ENCODE peak calls at places on chromosomes 1 and 21, in eight cellular contexts. One of them, this sample, is unnamed.

GRCh38 chr1:91883470-91883869 is 2.5 kb downstream of the TGFBR3 start:
- DNase-seq in brain microvascular endothelial cell: peak
- DNase-seq in NCI-H2029: no peak
- DNase-seq in T-helper 1 cell: peak
- DNase-seq in naive thymus-derived CD4-positive, alpha-beta T cell: peak
- DNase-seq in ecto neural progenitor cell: no peak
- DNase-seq in smooth muscle cell of the brain vasculature: no peak
- DNase-seq in Panc1: no peak
- DNase-seq in this sample: peak

GRCh38 chr1:200445213-200445612 is 35.4 kb upstream of the ZNF281 start:
- DNase-seq in brain microvascular endothelial cell: peak
- DNase-seq in NCI-H2029: no peak
- DNase-seq in T-helper 1 cell: peak
- DNase-seq in naive thymus-derived CD4-positive, alpha-beta T cell: no peak
- DNase-seq in ecto neural progenitor cell: no peak
- DNase-seq in smooth muscle cell of the brain vasculature: no peak
- DNase-seq in Panc1: no peak
- DNase-seq in this sample: peak

GRCh38 chr1:111591946-111592345 is 27.6 kb upstream of the RAP1A start:
- DNase-seq in brain microvascular endothelial cell: no peak
- DNase-seq in NCI-H2029: no peak
- DNase-seq in T-helper 1 cell: no peak
- DNase-seq in naive thymus-derived CD4-positive, alpha-beta T cell: no peak
- DNase-seq in ecto neural progenitor cell: no peak
- DNase-seq in smooth muscle cell of the brain vasculature: no peak
- DNase-seq in Panc1: no peak
- DNase-seq in this sample: no peak

GRCh38 chr1:20302093-20302471 is 11.4 kb downstream of the VWA5B1 start:
- DNase-seq in brain microvascular endothelial cell: no peak
- DNase-seq in NCI-H2029: no peak
- DNase-seq in T-helper 1 cell: no peak
- DNase-seq in naive thymus-derived CD4-positive, alpha-beta T cell: no peak
- DNase-seq in ecto neural progenitor cell: no peak
- DNase-seq in smooth muscle cell of the brain vasculature: no peak
- DNase-seq in Panc1: no peak
- DNase-seq in this sample: no peak

GRCh38 chr1:167794043-167794442 is 72.3 kb downstream of the MPZL1 start:
- DNase-seq in brain microvascular endothelial cell: no peak
- DNase-seq in NCI-H2029: no peak
- DNase-seq in T-helper 1 cell: no peak
- DNase-seq in naive thymus-derived CD4-positive, alpha-beta T cell: no peak
- DNase-seq in ecto neural progenitor cell: no peak
- DNase-seq in smooth muscle cell of the brain vasculature: no peak
- DNase-seq in Panc1: no peak
- DNase-seq in this sample: no peak

GRCh38 chr1:11204396-11205190 is 15.4 kb downstream of the ANGPTL7 start:
- DNase-seq in brain microvascular endothelial cell: no peak
- DNase-seq in NCI-H2029: no peak
- DNase-seq in T-helper 1 cell: no peak
- DNase-seq in naive thymus-derived CD4-positive, alpha-beta T cell: no peak
- DNase-seq in ecto neural progenitor cell: no peak
- DNase-seq in smooth muscle cell of the brain vasculature: no peak
- DNase-seq in Panc1: no peak
- DNase-seq in this sample: no peak

GRCh38 chr21:45043541-45044020 is 30.8 kb upstream of the ADARB1 start:
- DNase-seq in brain microvascular endothelial cell: no peak
- DNase-seq in NCI-H2029: no peak
- DNase-seq in T-helper 1 cell: no peak
- DNase-seq in naive thymus-derived CD4-positive, alpha-beta T cell: no peak
- DNase-seq in ecto neural progenitor cell: no peak
- DNase-seq in smooth muscle cell of the brain vasculature: no peak
- DNase-seq in Panc1: no peak
- DNase-seq in this sample: no peak

GRCh38 chr21:28674807-28675206 is 317.9 kb downstream of the LTN1 start:
- DNase-seq in brain microvascular endothelial cell: no peak
- DNase-seq in NCI-H2029: no peak
- DNase-seq in T-helper 1 cell: no peak
- DNase-seq in naive thymus-derived CD4-positive, alpha-beta T cell: no peak
- DNase-seq in ecto neural progenitor cell: no peak
- DNase-seq in smooth muscle cell of the brain vasculature: no peak
- DNase-seq in Panc1: no peak
- DNase-seq in this sample: no peak

GRCh38 chr1:204357551-204357950 is 2.2 kb downstream of the PLEKHA6 start:
- DNase-seq in brain microvascular endothelial cell: no peak
- DNase-seq in NCI-H2029: no peak
- DNase-seq in T-helper 1 cell: no peak
- DNase-seq in naive thymus-derived CD4-positive, alpha-beta T cell: no peak
- DNase-seq in ecto neural progenitor cell: no peak
- DNase-seq in smooth muscle cell of the brain vasculature: no peak
- DNase-seq in Panc1: no peak
- DNase-seq in this sample: no peak

GRCh38 chr1:244836135-244836521 is 670 bp downstream of the COX20 start:
- DNase-seq in brain microvascular endothelial cell: no peak
- DNase-seq in NCI-H2029: no peak
- DNase-seq in T-helper 1 cell: no peak
- DNase-seq in naive thymus-derived CD4-positive, alpha-beta T cell: no peak
- DNase-seq in ecto neural progenitor cell: no peak
- DNase-seq in smooth muscle cell of the brain vasculature: peak
- DNase-seq in Panc1: peak
- DNase-seq in this sample: peak

GRCh38 chr1:101239095-101240040 is 2.5 kb downstream of the S1PR1 start:
- DNase-seq in brain microvascular endothelial cell: no peak
- DNase-seq in NCI-H2029: no peak
- DNase-seq in T-helper 1 cell: peak
- DNase-seq in naive thymus-derived CD4-positive, alpha-beta T cell: peak
- DNase-seq in ecto neural progenitor cell: no peak
- DNase-seq in smooth muscle cell of the brain vasculature: no peak
- DNase-seq in Panc1: no peak
- DNase-seq in this sample: no peak

GRCh38 chr1:234782057-234782800 is 172.3 kb upstream of the IRF2BP2 start:
- DNase-seq in brain microvascular endothelial cell: no peak
- DNase-seq in NCI-H2029: no peak
- DNase-seq in T-helper 1 cell: no peak
- DNase-seq in naive thymus-derived CD4-positive, alpha-beta T cell: no peak
- DNase-seq in ecto neural progenitor cell: peak
- DNase-seq in smooth muscle cell of the brain vasculature: no peak
- DNase-seq in Panc1: no peak
- DNase-seq in this sample: no peak

GRCh38 chr1:208343226-208343625 is 99.0 kb upstream of the PLXNA2 start:
- DNase-seq in brain microvascular endothelial cell: no peak
- DNase-seq in NCI-H2029: no peak
- DNase-seq in T-helper 1 cell: no peak
- DNase-seq in naive thymus-derived CD4-positive, alpha-beta T cell: no peak
- DNase-seq in ecto neural progenitor cell: no peak
- DNase-seq in smooth muscle cell of the brain vasculature: no peak
- DNase-seq in Panc1: no peak
- DNase-seq in this sample: no peak

GRCh38 chr1:22747021-22747734 is 36.5 kb downstream of the EPHB2 start:
- DNase-seq in brain microvascular endothelial cell: peak
- DNase-seq in NCI-H2029: no peak
- DNase-seq in T-helper 1 cell: no peak
- DNase-seq in naive thymus-derived CD4-positive, alpha-beta T cell: no peak
- DNase-seq in ecto neural progenitor cell: no peak
- DNase-seq in smooth muscle cell of the brain vasculature: no peak
- DNase-seq in Panc1: peak
- DNase-seq in this sample: peak

GRCh38 chr1:6134206-6134605 is 45.9 kb downstream of the CHD5 start:
- DNase-seq in brain microvascular endothelial cell: no peak
- DNase-seq in NCI-H2029: no peak
- DNase-seq in T-helper 1 cell: no peak
- DNase-seq in naive thymus-derived CD4-positive, alpha-beta T cell: no peak
- DNase-seq in ecto neural progenitor cell: no peak
- DNase-seq in smooth muscle cell of the brain vasculature: no peak
- DNase-seq in Panc1: no peak
- DNase-seq in this sample: no peak

This sample was measured in hepatic stellate cell.